ENCODE peak calls at places on chromosomes 6 and 20, in seven cellular contexts. U, R, Y, E, C, L and W are unnamed samples.

GRCh38 chr6:117947234-117947633 is 40.2 kb downstream of the SLC35F1 start:
- DNase-seq in E (no peak), R (no peak), U (no peak), L (no peak), C (no peak), Y (no peak), W (no peak)

GRCh38 chr6:91299544-91300491 is 712.9 kb upstream of the MAP3K7 start:
- DNase-seq in E (peak; percentile 9), L (no peak), C (no peak), Y (no peak), U (no peak), R (no peak), W (no peak)

GRCh38 chr6:31114970-31115849 is 610 bp downstream of the PSORS1C1 start:
- DNase-seq in E (peak; percentile 72), C (no peak), L (no peak), Y (no peak), R (peak; percentile 49), U (no peak), W (no peak)

GRCh38 chr6:116115781-116116180 is 10.2 kb downstream of the COL10A1 start:
- DNase-seq in R (no peak), U (no peak), Y (no peak), L (no peak), C (no peak), E (peak; percentile 6), W (no peak)

GRCh38 chr20:49276201-49276894 is 1.5 kb downstream of the ZNFX1 start:
- DNase-seq in Y (no peak), E (peak; percentile 75), L (no peak), C (peak; percentile 33), U (peak; percentile 59), R (peak; percentile 53), W (no peak)

GRCh38 chr20:60559462-60559861 is 601.2 kb downstream of the CDH26 start:
- DNase-seq in E (no peak), U (no peak), R (no peak), C (no peak), Y (no peak), L (no peak), W (no peak)

GRCh38 chr6:68326762-68327161 is 308.3 kb upstream of the ADGRB3 start:
- DNase-seq in R (no peak), C (no peak), E (no peak), U (no peak), L (no peak), Y (no peak), W (no peak)

GRCh38 chr6:6856538-6857523 is 250.9 kb upstream of the RREB1 start:
- DNase-seq in E (peak; percentile 98), L (peak; percentile 65), U (no peak), R (no peak), C (no peak), Y (no peak), W (peak; percentile 69)

GRCh38 chr6:30518505-30518850 is 29.2 kb downstream of the HLA-E start:
- DNase-seq in L (no peak), U (peak; percentile 71), C (no peak), R (no peak), Y (no peak), E (peak; percentile 9), W (no peak)

GRCh38 chr20:31894980-31895675 is 24.7 kb downstream of the TTLL9 start:
- DNase-seq in U (no peak), R (peak; percentile 56), E (peak; percentile 72), C (no peak), Y (no peak), L (peak; percentile 79), W (no peak)

GRCh38 chr6:108200631-108201030 is 34.8 kb downstream of the NR2E1 start:
- DNase-seq in R (no peak), Y (peak; percentile 41), U (no peak), E (peak; percentile 87), C (no peak), L (no peak), W (no peak)

GRCh38 chr6:116029535-116029934 is 31.2 kb downstream of the FRK start:
- DNase-seq in Y (no peak), U (no peak), C (no peak), L (no peak), E (no peak), R (no peak), W (no peak)

GRCh38 chr6:132219901-132220300 is 181.4 kb downstream of the MOXD1 start:
- DNase-seq in L (no peak), U (no peak), Y (no peak), C (no peak), R (no peak), E (no peak), W (no peak)